ENCODE peak calls at places on chromosomes 3 and 15, in five cellular contexts. Q is fibroblast of pulmonary artery, L is body of pancreas, H is right lobe of liver, G is adrenal gland. V is an unnamed sample.

GRCh38 chr15:79539426-79539825 is 107.3 kb downstream of the MINAR1 start:
- DNase-seq in Q (no peak), L (no peak), H (no peak), G (no peak), V (no peak)

GRCh38 chr3:18411541-18411940 is 13.6 kb downstream of the SATB1 start:
- DNase-seq in Q (no peak), L (no peak), H (no peak), G (no peak), V (no peak)

GRCh38 chr15:56832125-56832524 is 86.3 kb upstream of the TCF12 start:
- DNase-seq in Q (peak), L (peak), H (peak), G (peak), V (no peak)

GRCh38 chr15:57496946-57497944 is 94.5 kb upstream of the MYZAP start:
- DNase-seq in Q (no peak), L (peak), H (peak), G (no peak), V (peak)

GRCh38 chr3:14200276-14200675 is 21.7 kb downstream of the LSM3 start:
- DNase-seq in Q (no peak), L (no peak), H (no peak), G (no peak), V (no peak)

GRCh38 chr3:177764377-177764912 is 567.2 kb upstream of the TBL1XR1 start:
- DNase-seq in Q (peak), L (no peak), H (no peak), G (no peak), V (no peak)

GRCh38 chr15:52193791-52194190 is 2.6 kb upstream of the GNB5 start:
- DNase-seq in Q (no peak), L (no peak), H (no peak), G (no peak), V (no peak)

GRCh38 chr15:46127361-46127874 is 492.6 kb downstream of the SQOR start:
- DNase-seq in Q (no peak), L (no peak), H (no peak), G (no peak), V (no peak)

GRCh38 chr15:28888900-28889299 is 3.1 kb downstream of the APBA2 start:
- DNase-seq in Q (no peak), L (no peak), H (no peak), G (no peak), V (no peak)

GRCh38 chr3:16427309-16427965 is 86.1 kb downstream of the RFTN1 start:
- DNase-seq in Q (peak), L (no peak), H (no peak), G (peak), V (peak)

GRCh38 chr15:39376371-39376909 is 204.4 kb upstream of the THBS1 start:
- DNase-seq in Q (peak), L (no peak), H (no peak), G (no peak), V (no peak)

GRCh38 chr3:48268381-48268935 is 27.6 kb downstream of the ZNF589 start:
- DNase-seq in Q (no peak), L (no peak), H (no peak), G (no peak), V (peak)

GRCh38 chr3:77513541-77513940 is 473.6 kb downstream of the ROBO2 start:
- DNase-seq in Q (no peak), L (no peak), H (no peak), G (no peak), V (no peak)

GRCh38 chr3:78818161-78818985 is 949.4 kb downstream of the ROBO1 start:
- DNase-seq in Q (no peak), L (no peak), H (no peak), G (no peak), V (no peak)

GRCh38 chr3:126487151-126487771 is 11.6 kb upstream of the ZXDC start:
- DNase-seq in Q (peak), L (peak), H (no peak), G (peak), V (no peak)

GRCh38 chr3:47854720-47855455 is 52.0 kb downstream of the DHX30 start:
- DNase-seq in Q (no peak), L (no peak), H (no peak), G (no peak), V (no peak)

GRCh38 chr15:82585072-82585471 is 44.8 kb upstream of the RPS17 start:
- DNase-seq in Q (peak), L (no peak), H (no peak), G (no peak), V (no peak)

DNA sequence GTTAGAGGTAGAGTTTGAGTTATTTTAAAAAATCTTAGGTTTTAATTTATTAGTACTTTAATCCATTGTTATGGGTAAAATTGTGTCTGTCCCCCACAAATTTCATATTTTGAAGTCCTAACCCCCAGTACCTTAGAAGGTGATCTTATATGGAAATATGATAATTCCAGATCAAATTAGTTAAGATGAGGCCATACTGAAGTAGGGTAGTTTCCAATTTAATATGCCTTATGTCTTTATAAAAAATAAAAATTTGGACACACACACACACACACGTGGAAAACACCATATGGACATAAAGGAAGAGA is 18.6 kb upstream of the ADGRG7 start:
- DNase-seq in Q (no peak), L (no peak), H (no peak), G (no peak), V (no peak)
- TF ChIP-seq CTCF in Q (no peak), L (no peak), H (no peak), G (no peak), V (no peak)

GRCh38 chr3:64214697-64215018 is 10.6 kb downstream of the PRICKLE2 start:
- DNase-seq in Q (peak), L (no peak), H (no peak), G (no peak), V (no peak)
- H3K4me3 ChIP-seq in Q (peak), L (no peak), H (no peak), G (no peak), V (no peak)

DNA sequence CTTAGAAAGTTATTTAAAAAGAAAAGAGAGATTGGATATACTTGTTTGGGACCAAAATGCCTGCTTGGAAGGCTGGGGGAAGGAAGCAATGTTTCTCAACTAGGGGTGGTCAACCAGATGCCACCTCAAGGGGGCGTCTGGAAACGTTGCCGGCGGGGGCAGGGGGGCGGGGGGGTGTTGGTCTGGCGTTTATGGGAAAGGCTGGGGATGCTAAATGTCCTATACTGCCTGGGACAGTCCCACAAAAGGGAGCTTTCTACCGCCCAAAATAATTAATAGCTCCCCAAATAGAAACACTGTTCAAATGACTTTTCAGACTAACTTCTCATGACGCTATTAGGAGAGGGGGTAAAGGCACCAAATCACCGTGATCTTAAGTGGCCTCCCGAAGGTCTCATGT is 2.2 kb downstream of the POLG start:
- DNase-seq in Q (peak), L (no peak), H (no peak), G (no peak), V (no peak)
- TF ChIP-seq CTCF in Q (peak), L (no peak), H (no peak), G (no peak), V (no peak)

GRCh38 chr3:188294823-188295487 is 141.0 kb downstream of the LPP start:
- DNase-seq in Q (peak), L (peak), H (peak), G (peak), V (peak)
- H3K4me3 ChIP-seq in Q (no peak), L (no peak), H (no peak), G (no peak), V (no peak)